ENCODE peak calls at places on chromosomes 16 and 17, in ten cellular contexts. Z, G, I, Y, H, Q, X, R, E and O are unnamed samples.

GRCh38 chr16:24396350-24397271 is 140.5 kb downstream of the CACNG3 start:
- DNase-seq in H (no peak), X (no peak), Q (no peak), E (no peak), Z (no peak), I (no peak), R (no peak), G (no peak), Y (no peak), O (peak)

GRCh38 chr17:49086316-49086605 is 46.3 kb upstream of the B4GALNT2 start:
- DNase-seq in H (no peak), Q (no peak), Z (no peak), I (no peak), R (no peak), G (no peak), X (no peak), Y (no peak), E (no peak), O (no peak)

GRCh38 chr16:70553645-70554044 is 30.0 kb downstream of the SF3B3 start:
- DNase-seq in Y (no peak), E (no peak), G (peak), Q (no peak), X (no peak), I (peak), H (no peak), Z (no peak), R (no peak), O (no peak)

GRCh38 chr17:82457071-82457789 is 1.3 kb upstream of the NARF start:
- DNase-seq in E (peak), X (no peak), Z (no peak), G (no peak), I (peak), R (no peak), H (no peak), Q (no peak), Y (no peak), O (peak)

GRCh38 chr17:1060991-1061390 is 64.1 kb downstream of the TIMM22 start:
- DNase-seq in Z (peak), R (peak), Q (no peak), I (peak), E (no peak), X (peak), Y (no peak), G (peak), H (no peak), O (no peak)

GRCh38 chr17:49003557-49004511 is 6.6 kb downstream of the IGF2BP1 start:
- DNase-seq in G (no peak), Z (no peak), X (no peak), H (no peak), R (no peak), Q (no peak), E (peak), I (peak), Y (no peak), O (no peak)

GRCh38 chr16:899678-900060 is 71.1 kb downstream of the LMF1 start:
- DNase-seq in G (no peak), Y (no peak), R (no peak), Q (no peak), Z (no peak), I (no peak), X (peak), E (no peak), H (no peak), O (no peak)

GRCh38 chr16:52561910-52562741 is 15.2 kb upstream of the TOX3 start:
- DNase-seq in Y (no peak), Q (no peak), E (no peak), H (no peak), R (no peak), G (no peak), Z (peak), X (no peak), I (no peak), O (no peak)

GRCh38 chr17:63042443-63042842 is 76.4 kb downstream of the TANC2 start:
- DNase-seq in Q (no peak), G (no peak), R (no peak), I (no peak), Y (no peak), X (no peak), H (no peak), Z (no peak), E (no peak), O (no peak)

GRCh38 chr16:24652803-24653202 is 76.6 kb upstream of the TNRC6A start:
- DNase-seq in Y (no peak), Z (no peak), E (peak), R (no peak), H (no peak), G (no peak), Q (no peak), X (no peak), I (no peak), O (no peak)

GRCh38 chr16:23080329-23080728 is 68.9 kb downstream of the USP31 start:
- DNase-seq in R (no peak), Z (no peak), X (no peak), Q (no peak), I (no peak), Y (no peak), E (no peak), H (no peak), G (no peak), O (no peak)

GRCh38 chr17:20304961-20305360 is 162.4 kb downstream of the LGALS9B start:
- DNase-seq in R (no peak), G (no peak), I (no peak), X (no peak), Y (no peak), E (no peak), Q (no peak), H (no peak), Z (no peak), O (no peak)

GRCh38 chr16:58399718-58400633 is 7.7 kb downstream of the GINS3 start:
- DNase-seq in R (no peak), X (no peak), Y (no peak), Q (no peak), G (no peak), Z (no peak), I (no peak), H (no peak), E (no peak), O (no peak)

GRCh38 chr16:82631701-82632685 is 5.2 kb downstream of the CDH13 start:
- DNase-seq in X (peak), R (no peak), Z (no peak), Y (no peak), G (no peak), E (peak), H (no peak), Q (no peak), I (no peak), O (no peak)